ENCODE peak calls at places on chromosomes 5 and 9, in six cellular contexts. P is AG09319, E is omental fat pad, G is astrocyte of the spinal cord, Z is GM13977, Y is HCT116. W is an unnamed sample.

GRCh38 chr5:100827481-100827889 is 75.6 kb downstream of the ST8SIA4 start:
- DNase-seq in Y (no peak), E (no peak), P (no peak), Z (no peak), G (peak; percentile 14), W (no peak)

GRCh38 chr9:134551657-134552348 is 89.8 kb upstream of the COL5A1 start:
- DNase-seq in Z (no peak), G (peak; percentile 97), P (peak; percentile 58), E (no peak), Y (no peak), W (peak; percentile 79)

GRCh38 chr9:26243298-26243697 is 565.1 kb upstream of the TUSC1 start:
- DNase-seq in P (no peak), Z (no peak), E (no peak), Y (no peak), G (no peak), W (no peak)

GRCh38 chr5:138438724-138439536 is at the start of gene REEP2:
- DNase-seq in E (no peak), G (peak; percentile 46), Y (no peak), Z (peak; percentile 93), P (no peak), W (no peak)

GRCh38 chr9:121249563-121249962 is 18.4 kb upstream of the GSN start:
- DNase-seq in Z (no peak), G (no peak), Y (no peak), P (no peak), E (no peak), W (no peak)

GRCh38 chr5:42595597-42595996 is 161.0 kb upstream of the CCDC152 start:
- DNase-seq in Y (no peak), E (no peak), Z (no peak), G (no peak), P (no peak), W (no peak)

GRCh38 chr5:76586531-76586930 is 36.7 kb downstream of the F2RL2 start:
- DNase-seq in E (no peak), Y (no peak), P (no peak), G (no peak), Z (no peak), W (no peak)

GRCh38 chr5:148794729-148795590 is 31.5 kb upstream of the ADRB2 start:
- DNase-seq in E (no peak), Y (no peak), Z (no peak), G (peak; percentile 62), P (peak; percentile 56), W (peak; percentile 81)

GRCh38 chr9:83596899-83597504 is 25.9 kb upstream of the IDNK start:
- DNase-seq in Z (peak; percentile 64), G (peak; percentile 35), Y (peak; percentile 27), P (no peak), E (peak; percentile 35), W (no peak)

GRCh38 chr9:133478851-133479711 is at the start of gene SLC2A6:
- DNase-seq in P (peak; percentile 19), G (peak; percentile 70), Z (peak; percentile 98), E (peak; percentile 66), Y (no peak), W (no peak)

DNA sequence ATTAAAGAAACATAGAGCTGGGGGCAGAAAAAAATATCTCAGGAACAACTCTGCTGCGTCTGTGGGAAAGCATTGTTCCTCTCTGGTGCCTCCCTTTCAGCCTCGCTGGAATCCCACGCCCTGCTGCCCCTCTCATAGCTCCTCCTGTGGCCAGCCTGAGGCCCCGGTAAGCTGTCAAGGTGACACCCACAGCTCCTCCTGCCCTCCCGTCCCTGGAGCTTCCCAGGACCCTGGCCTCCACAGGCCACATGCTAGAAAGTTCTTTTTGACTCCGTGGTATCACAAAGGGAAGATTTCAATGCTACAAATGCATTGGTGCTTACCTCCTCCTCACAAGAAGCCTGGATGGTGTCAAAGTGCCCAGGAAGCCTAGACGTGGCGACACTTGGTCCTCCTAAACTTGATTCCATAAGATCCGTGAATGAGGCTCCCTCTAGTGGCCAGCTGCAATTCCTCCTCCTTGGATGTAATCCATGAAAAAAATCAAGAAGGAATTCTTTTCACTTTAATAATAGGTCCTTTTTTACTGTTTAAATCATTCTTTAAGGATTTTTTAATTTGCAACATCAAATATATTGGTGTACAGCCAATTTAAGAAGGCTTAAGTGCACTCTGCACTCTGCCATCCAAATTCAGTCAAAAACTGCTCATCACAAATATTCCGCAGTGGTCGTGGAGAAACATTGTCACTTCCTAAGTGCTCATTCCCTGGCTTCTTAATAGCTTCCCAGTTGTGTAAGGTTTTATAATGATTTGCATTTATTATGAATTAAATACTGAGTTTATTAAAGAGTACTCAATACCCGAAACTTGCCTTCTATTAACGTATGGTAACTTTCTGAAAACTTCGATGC is 104.8 kb downstream of the CFAP90 start:
- DNase-seq in Z (peak; percentile 49), Y (peak; percentile 41), E (peak; percentile 72), G (peak; percentile 77), P (peak; percentile 38), W (peak; percentile 29)
- TF ChIP-seq CTCF in Z (peak; percentile 84), Y (peak; percentile 92), E (no peak), G (peak; percentile 89), P (peak; percentile 92), W (peak; percentile 86)

DNA sequence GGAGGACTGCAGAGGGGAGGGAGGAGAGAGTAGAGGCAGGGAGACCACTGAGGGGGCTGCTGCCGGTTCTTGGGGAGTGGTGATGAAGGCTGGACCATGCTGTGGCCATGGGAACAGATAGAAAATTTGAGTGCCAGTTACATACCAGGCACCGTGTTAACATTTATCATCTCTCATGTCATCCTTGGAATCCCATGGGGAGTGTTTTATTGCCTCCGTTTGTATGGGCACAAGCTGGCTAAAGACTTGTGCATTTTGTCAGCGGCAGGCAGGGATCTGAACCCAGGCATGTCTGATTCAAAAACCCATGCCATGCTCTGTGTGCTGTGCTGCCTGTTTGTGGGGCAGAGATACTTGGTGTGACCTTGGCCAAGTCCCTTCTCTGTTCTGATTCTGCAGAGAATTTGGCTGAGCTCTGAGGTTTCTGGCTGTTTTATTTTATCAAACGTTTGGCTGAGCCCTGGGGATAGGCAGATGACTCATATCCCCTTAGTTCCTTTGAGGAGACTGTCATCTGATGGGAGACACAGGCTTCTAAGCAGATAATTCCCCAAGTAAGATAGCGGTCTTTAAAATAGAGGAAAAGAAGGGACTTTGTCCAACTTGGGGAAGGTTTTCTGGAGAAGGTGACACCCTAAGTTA is 22.2 kb downstream of the COL27A1 start:
- DNase-seq in G (peak; percentile 62), Y (no peak), P (no peak), E (no peak), Z (no peak), W (no peak)
- TF ChIP-seq CTCF in G (no peak), Y (no peak), P (no peak), E (no peak), Z (no peak), W (no peak)

GRCh38 chr5:176682016-176682531 is 34.8 kb downstream of the TSPAN17 start:
- DNase-seq in E (no peak), Y (no peak), Z (no peak), P (no peak), G (no peak), W (no peak)

GRCh38 chr5:176677209-176677931 is 30.1 kb downstream of the TSPAN17 start:
- DNase-seq in Y (no peak), P (no peak), Z (no peak), E (no peak), G (no peak), W (no peak)

GRCh38 chr5:176680226-176680563 is 32.9 kb downstream of the TSPAN17 start:
- DNase-seq in E (no peak), Y (no peak), Z (no peak), G (no peak), P (no peak), W (no peak)

GRCh38 chr5:176678584-176678983 is 31.3 kb downstream of the TSPAN17 start:
- DNase-seq in Z (no peak), G (no peak), Y (no peak), E (no peak), P (no peak), W (no peak)

DNA sequence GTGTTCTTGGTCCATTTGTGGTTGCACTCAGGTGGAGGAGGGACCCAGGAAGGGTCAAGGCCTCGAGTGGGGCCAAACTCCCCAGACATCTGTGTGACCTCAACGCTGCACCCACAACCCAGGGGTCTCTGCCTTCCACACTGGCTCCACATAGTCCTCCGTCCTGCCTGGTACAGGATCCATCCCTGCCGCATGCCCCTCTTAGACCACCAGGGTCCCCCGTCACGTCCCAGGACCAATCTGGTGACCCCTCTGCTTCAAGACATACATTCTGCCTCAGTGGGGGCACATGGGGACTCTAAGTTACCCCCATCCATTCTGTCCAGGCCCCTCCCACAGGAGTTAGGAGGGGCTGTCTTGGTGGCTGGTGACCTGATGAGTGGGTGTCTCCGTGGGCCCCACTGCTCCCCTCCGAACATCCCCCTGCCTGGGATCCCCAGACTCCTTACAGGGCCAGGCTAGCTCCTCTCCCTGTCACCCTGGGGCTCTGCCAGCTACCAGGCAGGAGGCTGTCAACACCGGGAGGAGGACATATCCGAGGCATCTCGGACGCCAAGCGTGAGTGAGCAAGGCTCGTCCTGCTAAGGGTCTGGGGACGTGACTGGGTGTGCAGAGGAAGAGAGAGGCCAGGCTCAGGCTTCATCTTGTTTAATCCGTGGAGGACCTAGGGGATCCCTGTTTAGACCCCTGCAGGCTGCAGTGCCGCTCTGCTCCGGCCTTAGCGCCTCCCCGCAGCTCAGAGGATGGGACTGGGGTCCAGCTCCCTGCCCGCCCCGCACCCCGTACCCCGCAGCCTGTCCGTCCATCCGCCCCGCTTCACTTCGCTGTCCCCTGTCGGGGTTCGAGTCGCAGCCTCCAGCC is 32.3 kb downstream of the TSPAN17 start:
- DNase-seq in Z (no peak), E (no peak), G (no peak), P (no peak), Y (no peak), W (no peak)
- TF ChIP-seq CTCF in Z (no peak), E (no peak), G (no peak), P (no peak), Y (no peak), W (no peak)

GRCh38 chr5:95621839-95622629 is 2.1 kb downstream of the GPR150 start:
- DNase-seq in Z (no peak), Y (no peak), E (no peak), P (no peak), G (no peak), W (no peak)

GRCh38 chr5:95619518-95620029 is 313 bp upstream of the GPR150 start:
- DNase-seq in G (no peak), P (no peak), Z (no peak), Y (no peak), E (no peak), W (no peak)

GRCh38 chr5:95620870-95621838 is 1.3 kb downstream of the GPR150 start:
- DNase-seq in E (no peak), G (no peak), Y (no peak), P (no peak), Z (peak; percentile 58), W (no peak)

GRCh38 chr5:95619096-95619495 is 791 bp upstream of the GPR150 start:
- DNase-seq in P (no peak), Z (no peak), G (no peak), E (no peak), Y (no peak), W (no peak)

DNA sequence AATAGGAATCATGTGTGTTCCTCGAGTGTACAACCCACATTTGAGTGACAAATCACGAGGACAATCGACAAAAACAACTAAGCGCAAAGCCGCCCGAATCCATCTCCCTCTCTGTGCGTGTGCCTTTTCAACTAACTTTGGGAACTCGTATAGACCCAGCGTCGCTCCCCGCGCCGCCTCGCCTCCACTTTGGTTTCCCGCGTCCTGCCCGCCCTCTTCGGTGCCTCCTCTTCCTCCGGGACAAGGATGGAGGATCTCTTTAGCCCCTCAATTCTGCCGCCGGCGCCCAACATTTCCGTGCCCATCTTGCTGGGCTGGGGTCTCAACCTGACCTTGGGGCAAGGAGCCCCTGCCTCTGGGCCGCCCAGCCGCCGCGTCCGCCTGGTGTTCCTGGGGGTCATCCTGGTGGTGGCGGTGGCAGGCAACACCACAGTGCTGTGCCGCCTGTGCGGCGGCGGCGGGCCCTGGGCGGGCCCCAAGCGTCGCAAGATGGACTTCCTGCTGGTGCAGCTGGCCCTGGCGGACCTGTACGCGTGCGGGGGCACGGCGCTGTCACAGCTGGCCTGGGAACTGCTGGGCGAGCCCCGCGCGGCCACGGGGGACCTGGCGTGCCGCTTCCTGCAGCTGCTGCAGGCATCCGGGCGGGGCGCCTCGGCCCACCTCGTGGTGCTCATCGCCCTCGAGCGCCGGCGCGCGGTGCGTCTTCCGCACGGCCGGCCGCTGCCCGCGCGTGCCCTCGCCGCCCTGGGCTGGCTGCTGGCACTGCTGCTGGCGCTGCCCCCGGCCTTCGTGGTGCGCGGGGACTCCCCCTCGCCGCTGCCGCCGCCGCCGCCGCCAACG is at the start of gene GPR150:
- DNase-seq in Z (peak; percentile 79), Y (no peak), E (no peak), G (peak; percentile 23), P (no peak), W (no peak)
- TF ChIP-seq CTCF in Z (peak; percentile 38), Y (no peak), E (no peak), G (no peak), P (no peak), W (no peak)

W was measured in AG09309.